ENCODE peak calls at places on chromosomes 7 and 10, in eight cellular contexts. O is aorta; P is left lung; E is IMR-90; S is SJSA1; R is cardiac muscle cell; J is psoas muscle; H is CD4-positive, alpha-beta T cell. I is an unnamed sample.

GRCh38 chr7:2614646-2615330 is 17.0 kb upstream of the TTYH3 start:
- DNase-seq in O (no peak), P (no peak), E (no peak), S (no peak), R (no peak), J (no peak), H (no peak), I (no peak)

GRCh38 chr10:91123246-91123645 is 97.2 kb upstream of the PCGF5 start:
- DNase-seq in O (no peak), P (no peak), E (no peak), S (no peak), R (no peak), J (no peak), H (no peak), I (no peak)

GRCh38 chr7:27096756-27097514 is 1.1 kb upstream of the HOXA1 start:
- DNase-seq in O (peak; percentile 83), P (peak; percentile 66), E (peak; percentile 64), S (no peak), R (no peak), J (peak; percentile 56), H (no peak), I (no peak)

GRCh38 chr10:6977641-6978627 is 397.9 kb upstream of the PRKCQ start:
- DNase-seq in O (no peak), P (no peak), E (no peak), S (no peak), R (no peak), J (no peak), H (no peak), I (no peak)

GRCh38 chr7:133354546-133355324 is 101.9 kb downstream of the EXOC4 start:
- DNase-seq in O (no peak), P (no peak), E (peak; percentile 80), S (no peak), R (no peak), J (no peak), H (no peak), I (no peak)

GRCh38 chr7:151727579-151728285 is 149.2 kb downstream of the PRKAG2 start:
- DNase-seq in O (peak; percentile 94), P (peak; percentile 78), E (peak; percentile 97), S (peak; percentile 97), R (no peak), J (peak; percentile 85), H (no peak), I (peak; percentile 83)

GRCh38 chr10:129959544-129960492 is 4.3 kb downstream of the EBF3 start:
- DNase-seq in O (no peak), P (no peak), E (no peak), S (no peak), R (peak; percentile 28), J (no peak), H (no peak), I (no peak)

GRCh38 chr7:26155531-26156375 is 3.8 kb downstream of the NFE2L3 start:
- DNase-seq in O (no peak), P (no peak), E (peak; percentile 67), S (no peak), R (no peak), J (no peak), H (no peak), I (no peak)

GRCh38 chr7:101823086-101823485 is 5.7 kb downstream of the CUX1 start:
- DNase-seq in O (no peak), P (peak; percentile 29), E (no peak), S (no peak), R (no peak), J (peak; percentile 18), H (no peak), I (no peak)

GRCh38 chr7:94509264-94509878 is at the start of gene CASD1:
- DNase-seq in O (peak; percentile 85), P (peak; percentile 74), E (peak; percentile 1), S (peak; percentile 52), R (peak; percentile 15), J (peak; percentile 19), H (peak; percentile 50), I (peak; percentile 46)

GRCh38 chr10:79422178-79422892 is 23.1 kb downstream of the ZCCHC24 start:
- DNase-seq in O (peak; percentile 84), P (peak; percentile 9), E (peak; percentile 96), S (peak; percentile 88), R (no peak), J (peak; percentile 72), H (no peak), I (no peak)

GRCh38 chr10:125396651-125397050 is 236.3 kb upstream of the CTBP2 start:
- DNase-seq in O (no peak), P (no peak), E (peak; percentile 32), S (no peak), R (no peak), J (no peak), H (no peak), I (no peak)

GRCh38 chr7:86760236-86760635 is 116.5 kb downstream of the GRM3 start:
- DNase-seq in O (no peak), P (no peak), E (no peak), S (no peak), R (no peak), J (no peak), H (no peak), I (no peak)

GRCh38 chr10:21100871-21101514 is 203.9 kb upstream of the NEBL start:
- DNase-seq in O (no peak), P (no peak), E (no peak), S (no peak), R (no peak), J (no peak), H (no peak), I (no peak)

GRCh38 chr10:24681476-24682088 is 42.1 kb downstream of the ARHGAP21 start:
- DNase-seq in O (no peak), P (no peak), E (no peak), S (no peak), R (no peak), J (no peak), H (no peak), I (no peak)

GRCh38 chr10:110822065-110822707 is 49.5 kb upstream of the PDCD4 start:
- DNase-seq in O (no peak), P (no peak), E (no peak), S (no peak), R (peak; percentile 21), J (no peak), H (no peak), I (no peak)

GRCh38 chr10:124249812-124250432 is 156.5 kb upstream of the CHST15 start:
- DNase-seq in O (peak; percentile 46), P (no peak), E (no peak), S (no peak), R (no peak), J (no peak), H (no peak), I (no peak)

GRCh38 chr10:25125151-25125550 is 49.6 kb upstream of the GPR158 start:
- DNase-seq in O (no peak), P (no peak), E (no peak), S (no peak), R (no peak), J (no peak), H (no peak), I (no peak)

GRCh38 chr7:1219516-1219915 is 13.2 kb upstream of the UNCX start:
- DNase-seq in O (no peak), P (no peak), E (no peak), S (no peak), R (no peak), J (no peak), H (no peak), I (no peak)

GRCh38 chr7:1214516-1214915 is 18.2 kb upstream of the UNCX start:
- DNase-seq in O (no peak), P (no peak), E (no peak), S (no peak), R (no peak), J (no peak), H (no peak), I (no peak)

GRCh38 chr7:1220000-1220726 is 12.5 kb upstream of the UNCX start:
- DNase-seq in O (no peak), P (no peak), E (no peak), S (no peak), R (no peak), J (no peak), H (no peak), I (no peak)

GRCh38 chr7:1220958-1221745 is 11.5 kb upstream of the UNCX start:
- DNase-seq in O (no peak), P (no peak), E (no peak), S (no peak), R (no peak), J (no peak), H (no peak), I (no peak)

GRCh38 chr7:1218541-1219165 is 14.0 kb upstream of the UNCX start:
- DNase-seq in O (no peak), P (no peak), E (no peak), S (no peak), R (no peak), J (no peak), H (no peak), I (no peak)
- H3K27me3 ChIP-seq in O (no peaks in the 10 kb centered on the region), P (peaks cover 28% of the 10 kb centered on the region), E (peaks cover 60% of the 10 kb centered on the region), S (peaks cover 86% of the 10 kb centered on the region), R (peaks cover 42% of the 10 kb centered on the region), J (peaks cover 81% of the 10 kb centered on the region), H (peaks cover 43% of the 10 kb centered on the region), I (no peaks in the 10 kb centered on the region)

GRCh38 chr7:1270181-1270580 is 37.5 kb downstream of the UNCX start:
- DNase-seq in O (peak; percentile 61), P (no peak), E (no peak), S (no peak), R (no peak), J (peak; percentile 6), H (no peak), I (no peak)
- H3K27me3 ChIP-seq in O (no peaks in the 10 kb centered on the region), P (no peaks in the 10 kb centered on the region), E (peaks cover 41% of the 10 kb centered on the region), S (peaks cover 38% of the 10 kb centered on the region), R (peaks cover 12% of the 10 kb centered on the region), J (peaks cover 61% of the 10 kb centered on the region), H (peaks cover 26% of the 10 kb centered on the region), I (no peaks in the 10 kb centered on the region)

DNA sequence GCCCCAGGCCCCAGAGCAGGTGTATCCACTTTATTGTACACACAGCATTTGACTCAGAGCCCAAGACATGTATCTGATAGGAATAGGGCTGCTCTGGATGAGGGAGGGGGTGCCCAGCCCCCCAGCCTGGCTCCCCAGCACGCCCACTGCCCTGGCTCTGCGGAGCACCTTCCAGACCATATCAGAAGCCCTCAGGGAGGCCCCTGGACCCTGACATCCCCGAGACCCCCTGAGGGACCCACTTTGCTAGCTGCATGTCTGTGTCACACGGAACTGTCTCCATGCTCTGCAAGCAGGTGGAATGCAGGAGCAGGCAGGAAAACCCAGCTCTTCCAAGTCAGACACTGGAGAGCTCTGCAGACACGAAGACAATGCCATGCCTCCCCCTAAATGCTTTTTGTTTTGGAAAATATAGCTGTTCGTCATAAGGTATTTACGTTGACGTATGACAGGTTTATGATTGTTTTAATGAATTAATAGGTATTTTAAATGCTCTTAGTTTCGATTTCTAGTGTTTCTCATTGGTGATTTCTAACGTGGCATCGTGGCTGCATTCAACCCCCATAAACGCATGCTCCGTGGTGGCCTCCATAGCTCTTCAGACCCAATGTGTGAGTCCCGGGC is 92.8 kb upstream of the INSIG1 start:
- DNase-seq in O (no peak), P (no peak), E (no peak), S (no peak), R (no peak), J (no peak), H (no peak), I (no peak)
- H3K27me3 ChIP-seq in O (no peaks in the 10 kb centered on the region), P (no peaks in the 10 kb centered on the region), E (no peaks in the 10 kb centered on the region), S (no peaks in the 10 kb centered on the region), R (no peaks in the 10 kb centered on the region), J (peaks cover 3% of the 10 kb centered on the region), H (no peaks in the 10 kb centered on the region), I (no peaks in the 10 kb centered on the region)

DNA sequence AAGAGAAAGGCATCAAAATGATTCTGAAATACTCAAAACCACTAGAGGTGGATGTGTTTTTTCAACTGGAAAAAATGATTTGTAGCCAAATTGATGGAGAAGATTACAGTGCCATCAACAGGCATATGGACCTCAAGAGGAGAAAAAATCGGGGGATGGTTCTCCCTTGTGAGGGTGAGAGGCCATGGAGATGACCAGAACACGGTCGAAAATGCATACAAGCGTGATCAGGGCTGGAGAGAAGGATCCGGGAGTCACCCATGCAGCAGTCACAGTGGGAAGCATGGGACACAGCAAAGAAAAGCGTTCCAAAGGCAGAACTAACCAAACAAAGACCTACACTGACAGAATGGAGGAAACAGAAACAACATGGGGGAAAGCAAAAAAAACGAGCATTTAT is 80.3 kb downstream of the SLC37A3 start:
- DNase-seq in O (no peak), P (no peak), E (no peak), S (no peak), R (no peak), J (no peak), H (no peak), I (no peak)
- H3K27me3 ChIP-seq in O (no peaks in the 10 kb centered on the region), P (no peaks in the 10 kb centered on the region), E (no peaks in the 10 kb centered on the region), S (no peaks in the 10 kb centered on the region), R (no peaks in the 10 kb centered on the region), J (no peaks in the 10 kb centered on the region), H (no peaks in the 10 kb centered on the region), I (no peaks in the 10 kb centered on the region)

I was measured in ovary.